ENCODE peak calls at places on chromosomes 2 and 18, in ten cellular contexts. M, X, N, Q, Y, E, H, S, T and R are unnamed samples.

GRCh38 chr2:233832869-233833812 is 21.2 kb downstream of the HJURP start:
- DNase-seq in T (no peak), M (peak), X (no peak), E (peak), S (no peak), Q (peak), H (no peak), Y (peak), N (no peak), R (peak)

GRCh38 chr2:240395448-240395847 is 40.0 kb upstream of the GPC1 start:
- DNase-seq in M (no peak), H (no peak), N (no peak), X (no peak), Q (no peak), T (no peak), Y (no peak), S (no peak), E (no peak), R (no peak)

GRCh38 chr2:25700221-25700660 is 26.9 kb upstream of the DTNB start:
- DNase-seq in E (no peak), Y (peak), H (peak), X (peak), Q (peak), S (no peak), T (peak), N (no peak), M (peak), R (peak)

GRCh38 chr2:55761526-55761925 is 67.9 kb upstream of the PNPT1 start:
- DNase-seq in H (no peak), N (no peak), X (no peak), Q (no peak), Y (no peak), M (peak), E (no peak), S (no peak), T (no peak), R (no peak)

GRCh38 chr2:56215911-56216310 is 32.1 kb downstream of the CCDC85A start:
- DNase-seq in Q (no peak), H (no peak), X (no peak), S (no peak), T (no peak), Y (no peak), M (no peak), N (no peak), E (no peak), R (no peak)

GRCh38 chr18:45835057-45835634 is 9.7 kb downstream of the SIGLEC15 start:
- DNase-seq in T (no peak), Y (no peak), X (no peak), N (no peak), M (no peak), S (no peak), H (no peak), E (no peak), Q (no peak), R (no peak)

GRCh38 chr2:166451451-166451850 is 42.6 kb downstream of the SCN7A start:
- DNase-seq in Y (no peak), X (no peak), M (peak), H (no peak), E (no peak), T (no peak), N (no peak), Q (peak), S (no peak), R (no peak)

GRCh38 chr18:7259482-7259881 is 28.6 kb downstream of the LRRC30 start:
- DNase-seq in H (no peak), M (no peak), X (no peak), E (no peak), Y (no peak), S (no peak), N (no peak), T (no peak), Q (no peak), R (no peak)

GRCh38 chr18:74368901-74369705 is 53.5 kb downstream of the C18orf63 start:
- DNase-seq in M (no peak), Q (no peak), H (no peak), E (no peak), T (no peak), X (no peak), Y (no peak), N (no peak), S (no peak), R (no peak)

GRCh38 chr2:143575340-143575739 is 446.1 kb downstream of the ARHGAP15 start:
- DNase-seq in M (no peak), N (no peak), H (no peak), T (peak), X (no peak), S (no peak), Y (no peak), E (no peak), Q (peak), R (no peak)

GRCh38 chr2:239769574-239770145 is 255.5 kb downstream of the NDUFA10 start:
- DNase-seq in H (no peak), T (no peak), E (no peak), Q (no peak), N (no peak), Y (no peak), M (no peak), S (no peak), X (no peak), R (no peak)

GRCh38 chr18:54946149-54946581 is 13.1 kb downstream of the CCDC68 start:
- DNase-seq in N (no peak), E (no peak), M (peak), Y (no peak), H (no peak), T (peak), S (no peak), X (no peak), Q (peak), R (no peak)

GRCh38 chr2:137096187-137096586 is 330.8 kb downstream of the THSD7B start:
- DNase-seq in Q (no peak), T (no peak), H (no peak), M (no peak), S (no peak), N (no peak), E (no peak), X (no peak), Y (no peak), R (no peak)

GRCh38 chr2:187358531-187358930 is 89.5 kb downstream of the CALCRL start:
- DNase-seq in N (no peak), E (no peak), M (peak), X (no peak), S (no peak), Q (no peak), T (no peak), H (no peak), Y (no peak), R (no peak)

GRCh38 chr2:54387592-54387991 is 68.5 kb upstream of the SPTBN1 start:
- DNase-seq in Y (no peak), N (no peak), T (no peak), E (no peak), M (peak), S (no peak), X (no peak), H (no peak), Q (no peak), R (no peak)

GRCh38 chr2:151027147-151027546 is 234.5 kb downstream of the RBM43 start:
- DNase-seq in T (no peak), E (no peak), X (no peak), M (peak), S (no peak), Q (no peak), H (no peak), Y (no peak), N (no peak), R (no peak)

GRCh38 chr2:142014536-142014935 is 116.3 kb downstream of the LRP1B start:
- DNase-seq in S (no peak), E (no peak), Y (no peak), N (no peak), M (no peak), H (no peak), Q (no peak), T (peak), X (no peak), R (no peak)

GRCh38 chr2:152861349-152861942 is 143.0 kb downstream of the ARL6IP6 start:
- DNase-seq in Q (peak), E (peak), Y (no peak), X (no peak), H (no peak), T (peak), M (no peak), N (no peak), S (no peak), R (peak)

GRCh38 chr2:9463698-9464034 is 10.7 kb upstream of the IAH1 start:
- DNase-seq in X (no peak), Q (peak), M (peak), S (no peak), E (no peak), T (peak), N (no peak), H (no peak), Y (no peak), R (peak)

GRCh38 chr2:222554511-222554910 is 101.4 kb downstream of the FARSB start:
- DNase-seq in T (no peak), E (no peak), H (no peak), S (no peak), Q (no peak), X (no peak), Y (no peak), N (no peak), M (no peak), R (no peak)

GRCh38 chr2:130183500-130184373 is 1.7 kb downstream of the MZT2B start:
- DNase-seq in X (no peak), Y (no peak), E (peak), Q (no peak), S (no peak), H (no peak), T (no peak), N (peak), M (peak), R (no peak)

GRCh38 chr18:45910405-45911023 is 56.6 kb downstream of the EPG5 start:
- DNase-seq in S (peak), H (peak), Y (no peak), T (peak), N (no peak), Q (peak), E (peak), X (peak), M (peak), R (peak)

GRCh38 chr2:181790716-181791649 is 100.5 kb upstream of the ITPRID2 start:
- DNase-seq in N (no peak), Q (peak), S (peak), T (no peak), Y (peak), H (no peak), E (no peak), X (no peak), M (peak), R (peak)

GRCh38 chr18:78786776-78787175 is 192.8 kb upstream of the SALL3 start:
- DNase-seq in H (no peak), Q (no peak), N (no peak), E (no peak), X (no peak), M (no peak), Y (no peak), T (no peak), S (no peak), R (no peak)

GRCh38 chr2:85753525-85754312 is at the start of gene ATOH8:
- DNase-seq in Q (no peak), H (no peak), Y (no peak), E (peak), X (no peak), M (peak), S (peak), T (peak), N (peak), R (no peak)

GRCh38 chr2:20181761-20182160 is 43.2 kb downstream of the SDC1 start:
- DNase-seq in Y (no peak), H (no peak), X (no peak), Q (no peak), N (no peak), S (no peak), T (no peak), M (no peak), E (no peak), R (no peak)

GRCh38 chr18:10783941-10784340 is 258.1 kb downstream of the NAPG start:
- DNase-seq in N (no peak), Y (no peak), T (no peak), M (no peak), S (no peak), H (no peak), E (no peak), Q (no peak), X (no peak), R (no peak)

GRCh38 chr2:68828887-68829708 is 42.1 kb downstream of the BMP10 start:
- DNase-seq in Y (peak), T (peak), E (no peak), S (peak), M (peak), X (peak), N (peak), Q (peak), H (peak), R (peak)

GRCh38 chr2:207233731-207234130 is 68.0 kb upstream of the KLF7 start:
- DNase-seq in S (no peak), T (no peak), Q (no peak), H (no peak), E (no peak), M (no peak), N (no peak), Y (no peak), X (no peak), R (no peak)

GRCh38 chr2:109173311-109174171 is 44.5 kb downstream of the SH3RF3 start:
- DNase-seq in M (peak), H (no peak), T (no peak), S (no peak), Y (peak), Q (no peak), E (no peak), X (no peak), N (peak), R (no peak)

GRCh38 chr2:127805491-127805890 is 5.5 kb downstream of the WDR33 start:
- DNase-seq in Q (no peak), H (no peak), N (no peak), S (no peak), M (no peak), Y (no peak), E (no peak), T (no peak), X (no peak), R (no peak)

GRCh38 chr2:100417745-100418090 is 250 bp upstream of the CHST10 start:
- DNase-seq in T (no peak), H (no peak), S (no peak), Q (no peak), M (no peak), Y (no peak), E (no peak), N (no peak), X (no peak), R (no peak)

GRCh38 chr2:177169810-177170514 is 42.6 kb upstream of the HNRNPA3 start:
- DNase-seq in Q (no peak), E (no peak), Y (no peak), T (no peak), S (no peak), N (no peak), M (no peak), X (no peak), H (no peak), R (no peak)

GRCh38 chr2:149924028-149924427 is 336.5 kb upstream of the MMADHC start:
- DNase-seq in M (peak), X (no peak), T (no peak), N (no peak), H (no peak), S (no peak), Q (peak), Y (no peak), E (no peak), R (no peak)

GRCh38 chr2:160583823-160584537 is 90.4 kb upstream of the RBMS1 start:
- DNase-seq in M (no peak), E (no peak), N (no peak), Q (no peak), X (no peak), Y (no peak), T (no peak), S (no peak), H (no peak), R (no peak)

GRCh38 chr2:17306706-17307105 is 211.5 kb downstream of the RAD51AP2 start:
- DNase-seq in M (peak), Q (no peak), X (no peak), N (no peak), T (no peak), Y (no peak), E (no peak), H (no peak), S (no peak), R (no peak)

GRCh38 chr2:150484006-150484405 is 3.5 kb downstream of the RND3 start:
- DNase-seq in X (no peak), S (no peak), Y (no peak), Q (no peak), M (no peak), E (no peak), N (no peak), H (no peak), T (no peak), R (no peak)

GRCh38 chr18:44828080-44828479 is 147.4 kb downstream of the SETBP1 start:
- DNase-seq in X (no peak), Y (no peak), Q (no peak), E (no peak), H (no peak), M (no peak), T (no peak), N (no peak), S (no peak), R (no peak)